ENCODE peak calls at places on chromosomes 4 and X, in four cellular contexts. D, L, U and V are unnamed samples. For H3K36me3, the result is how much of the 10 kb centered on the place peaks cover.

GRCh38 chrX:2628751-2629315 is 62.3 kb upstream of the CD99 start:
- DNase-seq in D (no peak), L (no peak), U (no peak), V (no peak)

GRCh38 chr4:186272699-186273370 is 6.8 kb downstream of the F11 start:
- DNase-seq in D (no peak), L (no peak), U (no peak), V (no peak)

GRCh38 chrX:15055146-15055930 is 182.1 kb downstream of the MOSPD2 start:
- DNase-seq in D (no peak), L (no peak), U (peak), V (no peak)

GRCh38 chr4:138398297-138398696 is 156.1 kb upstream of the SLC7A11 start:
- DNase-seq in D (no peak), L (no peak), U (no peak), V (no peak)

GRCh38 chr4:145557720-145558119 is 61.5 kb upstream of the MMAA start:
- DNase-seq in D (peak), L (peak), U (no peak), V (peak)

GRCh38 chr4:182938213-182938645 is 21.0 kb upstream of the DCTD start:
- DNase-seq in D (peak), L (peak), U (no peak), V (peak)

GRCh38 chrX:139738581-139738980 is 30.6 kb upstream of the MCF2 start:
- DNase-seq in D (no peak), L (no peak), U (peak), V (no peak)

GRCh38 chr4:189656551-189657165 is 284.0 kb upstream of the FRG1 start:
- DNase-seq in D (no peak), L (no peak), U (no peak), V (no peak)

GRCh38 chr4:176789955-176790354 is 2.8 kb downstream of the VEGFC start:
- DNase-seq in D (no peak), L (peak), U (peak), V (no peak)

GRCh38 chrX:65871671-65872311 is 168.1 kb downstream of the VSIG4 start:
- DNase-seq in D (no peak), L (peak), U (no peak), V (peak)

GRCh38 chr4:100988876-100989275 is 358.4 kb downstream of the PPP3CA start:
- DNase-seq in D (no peak), L (no peak), U (no peak), V (no peak)

GRCh38 chr4:147753047-147753446 is 21.2 kb downstream of the ARHGAP10 start:
- DNase-seq in D (no peak), L (no peak), U (no peak), V (no peak)

GRCh38 chrX:8914636-8915035 is 113.5 kb upstream of the FAM9A start:
- DNase-seq in D (no peak), L (no peak), U (no peak), V (no peak)

GRCh38 chrX:134469481-134469880 is 9.5 kb downstream of the HPRT1 start:
- DNase-seq in D (no peak), L (no peak), U (no peak), V (no peak)

GRCh38 chr4:141246243-141246642 is 25.5 kb downstream of the ZNF330 start:
- DNase-seq in D (no peak), L (no peak), U (peak), V (no peak)

GRCh38 chr4:112214397-112215264 is 17.0 kb upstream of the AP1AR start:
- DNase-seq in D (no peak), L (peak), U (no peak), V (no peak)

GRCh38 chr4:163558539-163559044 is 64.1 kb downstream of the TMA16 start:
- DNase-seq in D (no peak), L (no peak), U (no peak), V (no peak)

GRCh38 chr4:77347341-77347740 is 190.3 kb downstream of the CCNG2 start:
- DNase-seq in D (no peak), L (peak), U (no peak), V (peak)

GRCh38 chr4:118351851-118352827 is 664 bp downstream of the PRSS12 start:
- DNase-seq in D (no peak), L (peak), U (no peak), V (peak)

DNA sequence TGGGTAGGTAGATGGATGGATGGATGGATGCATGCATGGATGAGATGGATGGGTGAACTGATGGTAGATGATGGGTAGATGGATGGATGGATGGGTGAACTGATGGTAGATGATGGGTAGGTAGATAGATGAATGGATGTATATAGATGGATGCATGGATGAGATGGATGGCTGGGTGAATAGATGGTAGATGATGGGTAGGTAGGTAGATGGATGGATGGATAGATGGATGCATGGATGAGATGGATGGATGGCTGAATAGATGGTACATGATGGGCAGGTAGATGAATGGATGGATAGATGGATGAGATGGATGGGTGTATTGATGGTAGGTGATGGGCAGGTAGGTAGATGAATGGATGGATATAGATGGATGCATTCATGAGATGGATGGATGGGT is 15.1 kb upstream of the SLC25A6 start:
- DNase-seq in D (no peak), L (no peak), U (no peak), V (no peak)
- H3K36me3 ChIP-seq in D (under half), L (under half), U (under half), V (under half)

DNA sequence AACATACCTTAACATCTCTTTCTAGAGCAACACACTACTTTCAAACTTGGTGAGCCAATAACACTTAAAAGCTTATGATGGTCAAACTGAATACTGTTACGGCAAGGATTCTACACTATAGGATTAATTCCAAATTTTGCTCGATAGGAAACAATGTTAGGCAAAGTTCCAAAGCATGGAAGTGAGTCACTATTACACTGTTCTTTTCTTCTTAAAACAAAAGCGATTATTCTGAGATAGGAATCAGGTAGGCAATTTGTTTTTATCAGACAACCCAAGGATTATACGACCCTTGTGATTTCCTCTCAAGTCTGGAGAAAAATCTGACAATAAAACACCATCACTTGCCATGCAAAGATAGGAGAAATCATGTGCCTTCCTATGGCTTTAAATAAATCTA is 81.5 kb downstream of the HUWE1 start:
- DNase-seq in D (no peak), L (no peak), U (no peak), V (no peak)
- H3K36me3 ChIP-seq in D (under half), L (under half), U (under half), V (under half)

DNA sequence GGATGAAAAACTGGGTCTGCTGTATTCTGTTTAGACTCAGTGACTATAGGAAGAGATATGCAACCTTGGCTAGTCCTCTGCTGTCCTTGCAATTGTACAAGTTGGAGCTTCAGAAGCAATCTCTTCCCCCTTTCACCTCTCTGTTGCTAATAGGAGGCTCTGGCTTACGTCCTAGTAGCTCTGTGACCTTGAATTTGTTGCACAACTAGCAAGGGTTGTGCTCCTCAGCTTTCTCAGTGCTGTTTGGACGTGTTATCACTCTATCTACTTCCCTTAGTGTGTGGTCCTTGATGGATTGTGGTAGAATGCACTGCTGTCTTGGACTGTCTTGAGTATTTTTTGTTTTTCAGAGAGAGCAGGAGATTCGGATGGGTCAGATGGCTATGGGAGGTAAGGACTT is 3.4 kb upstream of the ITGB1BP2 start:
- DNase-seq in D (no peak), L (no peak), U (no peak), V (no peak)
- H3K36me3 ChIP-seq in D (under half), L (under half), U (under half), V (under half)

GRCh38 chr4:48841045-48841827 is 10.3 kb downstream of the OCIAD1 start:
- DNase-seq in D (no peak), L (no peak), U (no peak), V (no peak)
- H3K36me3 ChIP-seq in D (under half), L (under half), U (under half), V (under half)

DNA sequence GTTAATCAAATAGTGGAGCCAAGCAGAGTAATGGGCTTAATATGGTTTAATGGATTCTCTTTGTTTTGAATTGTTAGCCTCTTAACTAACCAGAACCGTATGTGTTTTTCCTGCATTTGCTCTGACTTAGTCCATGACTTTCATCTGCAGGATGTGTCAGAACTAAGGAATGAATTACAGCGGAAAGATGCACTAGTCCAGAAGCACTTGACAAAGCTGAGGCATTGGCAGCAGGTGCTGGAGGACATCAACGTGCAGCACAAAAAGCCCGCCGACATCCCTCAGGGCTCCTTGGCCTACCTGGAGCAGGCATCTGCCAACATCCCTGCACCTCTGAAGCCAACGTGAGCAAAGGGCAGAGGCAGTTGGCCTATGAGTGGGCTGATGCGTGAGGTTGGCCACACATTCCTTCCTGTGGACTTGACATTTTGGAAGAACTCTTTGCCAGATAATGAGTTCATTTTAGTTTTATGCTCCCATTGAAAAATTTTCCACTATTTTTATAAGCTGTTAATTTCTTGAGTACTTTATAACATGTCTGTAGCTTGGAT is 9.1 kb downstream of the MED28 start:
- DNase-seq in D (no peak), L (no peak), U (no peak), V (no peak)
- H3K36me3 ChIP-seq in D (half or more), L (under half), U (under half), V (under half)

GRCh38 chr4:5685296-5685695 is 23.1 kb downstream of the EVC2 start:
- DNase-seq in D (no peak), L (no peak), U (no peak), V (no peak)
- H3K36me3 ChIP-seq in D (under half), L (under half), U (under half), V (under half)

GRCh38 chr4:158891256-158891655 is 122.4 kb downstream of the FNIP2 start:
- DNase-seq in D (no peak), L (peak), U (no peak), V (no peak)
- H3K36me3 ChIP-seq in D (under half), L (under half), U (under half), V (under half)

GRCh38 chrX:45747905-45748304 is 547.2 kb upstream of the DIPK2B start:
- DNase-seq in D (no peak), L (no peak), U (no peak), V (no peak)
- H3K36me3 ChIP-seq in D (under half), L (under half), U (under half), V (under half)